ENCODE peak calls at places on chromosomes 4 and X, in four cellular contexts. V, N, B and H are unnamed samples.

GRCh38 chr4:31918891-31919290 is 1198.7 kb downstream of the PCDH7 start:
- DNase-seq in N (peak), B (no peak), V (no peak), H (no peak)

GRCh38 chrX:73932522-73932921 is 369.5 kb downstream of the CHIC1 start:
- DNase-seq in V (no peak), N (no peak), B (no peak), H (no peak)

GRCh38 chrX:31649176-31649575 is 577.3 kb upstream of the FTHL17 start:
- DNase-seq in V (no peak), N (no peak), B (no peak), H (no peak)

GRCh38 chr4:7304436-7304835 is 112.1 kb downstream of the SORCS2 start:
- DNase-seq in N (no peak), B (no peak), V (no peak), H (no peak)

GRCh38 chr4:170090667-170091052 is 904 bp upstream of the AADAT start:
- DNase-seq in V (no peak), B (no peak), N (no peak), H (no peak)

GRCh38 chr4:83320548-83320947 is 14.1 kb downstream of the HPSE start:
- DNase-seq in V (no peak), N (no peak), B (no peak), H (peak)

GRCh38 chr4:64407000-64407399 is 2.2 kb downstream of the TECRL start:
- DNase-seq in N (no peak), V (no peak), B (no peak), H (no peak)

GRCh38 chr4:1321486-1321885 is 25.5 kb upstream of the UVSSA start:
- DNase-seq in V (no peak), B (no peak), N (no peak), H (no peak)

GRCh38 chr4:17356926-17357325 is 155.0 kb downstream of the QDPR start:
- DNase-seq in V (no peak), N (no peak), B (no peak), H (no peak)

GRCh38 chr4:61004651-61005170 is 195.4 kb upstream of the ADGRL3 start:
- DNase-seq in V (no peak), N (no peak), B (no peak), H (no peak)

GRCh38 chr4:140092094-140092820 is 61.7 kb downstream of the MAML3 start:
- DNase-seq in B (no peak), V (no peak), N (no peak), H (no peak)

GRCh38 chr4:83535520-83535944 is 376 bp upstream of the GPAT3 start:
- DNase-seq in V (no peak), B (peak), N (peak), H (peak)

GRCh38 chr4:5893013-5893580 is at the start of gene CRMP1:
- DNase-seq in N (no peak), V (no peak), B (no peak), H (no peak)

GRCh38 chr4:5892321-5893012 is 419 bp downstream of the CRMP1 start:
- DNase-seq in V (no peak), B (no peak), N (no peak), H (no peak)

GRCh38 chr4:5894266-5894665 is 1.4 kb upstream of the CRMP1 start:
- DNase-seq in B (no peak), N (no peak), V (no peak), H (no peak)

GRCh38 chr4:5895287-5895686 is 2.4 kb upstream of the CRMP1 start:
- DNase-seq in V (no peak), N (no peak), B (no peak), H (no peak)

GRCh38 chr4:5893591-5893990 is 705 bp upstream of the CRMP1 start:
- DNase-seq in B (no peak), V (no peak), N (no peak), H (no peak)
- H3K4me3 ChIP-seq in B (no peak), V (no peak), N (no peak), H (no peak)

DNA sequence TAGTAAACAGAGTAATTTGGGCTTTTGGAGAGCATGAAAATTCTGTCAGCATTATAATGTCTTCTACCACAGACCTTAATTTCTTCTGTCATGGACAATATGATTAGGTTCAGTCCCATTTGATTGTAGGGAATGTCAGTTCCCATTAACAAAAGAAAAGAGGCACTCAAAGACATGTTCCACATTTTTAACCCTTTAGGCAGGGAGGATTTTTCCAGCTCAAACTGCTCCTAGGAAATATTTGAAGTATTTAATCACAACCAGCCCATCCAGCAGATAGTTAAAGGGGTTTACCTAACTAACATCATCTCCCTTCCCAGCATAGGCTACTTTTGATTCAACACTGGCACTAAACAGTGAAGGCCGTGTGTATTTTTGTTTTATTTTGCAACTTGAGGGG is 256.1 kb downstream of the DHX15 start:
- DNase-seq in N (no peak), B (no peak), V (no peak), H (no peak)
- H3K27ac ChIP-seq in N (no peak), B (no peak), V (no peak), H (no peak)

DNA sequence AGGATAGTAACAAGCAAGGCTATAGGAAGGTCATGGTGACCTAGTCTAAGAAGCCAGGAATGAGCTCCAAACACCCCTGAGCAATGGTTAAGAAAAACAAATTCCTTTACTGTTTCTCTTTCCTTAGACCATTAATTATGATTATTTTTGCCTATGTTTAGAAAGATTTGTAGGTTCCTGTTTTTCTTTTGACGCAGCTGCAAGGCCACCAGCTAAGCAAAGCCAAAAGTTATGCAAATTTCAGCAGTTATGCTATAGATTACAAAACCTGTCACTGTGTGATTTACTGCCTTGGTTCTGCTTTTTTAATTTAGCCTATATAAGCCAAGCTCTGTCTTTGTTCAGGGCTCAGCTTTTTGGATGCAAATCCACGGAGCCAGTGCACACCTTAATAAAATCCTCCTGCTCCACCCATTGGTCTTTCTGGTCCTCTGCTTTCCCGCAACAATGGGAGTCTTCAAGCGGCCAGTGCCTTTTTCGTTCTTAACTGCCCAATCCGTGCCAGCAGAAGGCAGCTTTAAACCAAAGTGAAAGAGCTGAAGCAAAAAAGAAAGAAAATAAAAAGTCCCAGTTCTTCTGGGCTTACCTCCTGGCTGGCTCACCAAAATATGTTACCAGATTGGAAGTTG is 1.4 kb upstream of the CEP135 start:
- DNase-seq in V (no peak), N (peak), B (peak), H (peak)
- H3K4me3 ChIP-seq in V (no peak), N (peak), B (peak), H (peak)

DNA sequence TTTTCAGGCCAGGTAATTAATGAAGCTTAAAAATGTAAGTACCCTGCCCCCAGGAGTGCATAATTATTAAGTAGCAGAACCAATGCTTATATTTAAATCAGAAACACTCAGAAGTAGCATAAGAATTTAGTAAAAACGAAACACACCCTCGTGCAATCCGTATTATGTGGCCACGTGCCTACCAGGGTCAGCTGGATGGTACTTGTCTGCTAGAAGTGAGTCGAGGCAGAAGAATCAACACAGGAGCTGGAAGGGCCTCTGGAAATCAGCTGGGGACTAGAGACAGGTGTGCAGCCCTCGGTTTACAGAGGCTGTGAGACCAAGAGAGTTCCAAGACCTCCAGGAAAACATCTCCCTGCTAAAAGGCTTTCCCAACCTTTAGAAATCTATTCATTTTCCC is 559 bp upstream of the FAM47E start:
- DNase-seq in B (peak), V (no peak), N (peak), H (no peak)
- H3K27ac ChIP-seq in B (no peak), V (no peak), N (no peak), H (no peak)

GRCh38 chrX:46698691-46699090 is 60.2 kb downstream of the SLC9A7 start:
- DNase-seq in B (no peak), N (no peak), V (no peak), H (no peak)
- H3K4me3 ChIP-seq in B (no peak), N (no peak), V (no peak), H (no peak)

DNA sequence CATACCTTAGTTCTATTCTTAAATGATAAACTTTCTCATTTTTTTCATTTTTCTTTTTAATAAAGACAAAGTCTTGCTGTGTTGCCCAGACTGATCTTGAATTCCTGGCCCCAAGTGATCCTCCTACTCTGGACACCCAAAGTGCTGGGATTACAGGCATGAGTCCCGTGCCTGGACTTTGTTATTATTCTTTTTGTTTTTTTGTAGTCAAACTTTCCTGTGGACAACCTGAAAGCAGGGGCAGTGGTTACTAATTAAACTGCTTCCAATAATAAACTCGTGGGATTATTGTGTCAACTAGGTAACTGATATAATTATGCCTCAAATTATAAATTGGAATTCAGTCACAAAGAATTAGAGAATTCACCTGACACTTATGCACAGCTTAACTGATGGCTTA is 107.8 kb upstream of the RAPGEF2 start:
- DNase-seq in B (no peak), V (no peak), N (no peak), H (no peak)
- H3K27ac ChIP-seq in B (no peak), V (no peak), N (no peak), H (no peak)